ENCODE peak calls at places on chromosomes 3 and 15, in six cellular contexts. G is fibroblast of lung, B is RWPE1, S is fibroblast of mammary gland, J is WTC11, C is CD14-positive monocyte. I is an unnamed sample.

GRCh38 chr3:141448606-141449216 is 38.1 kb upstream of the RASA2 start:
- DNase-seq in S (peak), B (no peak), J (no peak), C (no peak), G (peak), I (no peak)

GRCh38 chr3:164779816-164780215 is 298.5 kb downstream of the SI start:
- DNase-seq in B (no peak), C (no peak), G (no peak), S (no peak), J (no peak), I (no peak)

GRCh38 chr3:148006508-148006907 is 597.3 kb downstream of the ZIC1 start:
- DNase-seq in S (peak), B (no peak), G (peak), C (no peak), J (no peak), I (no peak)

GRCh38 chr15:71051539-71051938 is 63.7 kb upstream of the THSD4 start:
- DNase-seq in B (no peak), J (no peak), S (peak), G (peak), C (no peak), I (no peak)

GRCh38 chr15:35630985-35631384 is 85.0 kb upstream of the DPH6 start:
- DNase-seq in G (no peak), J (no peak), S (no peak), C (no peak), B (no peak), I (no peak)

GRCh38 chr3:128173241-128173640 is 20.0 kb downstream of the EEFSEC start:
- DNase-seq in B (no peak), S (no peak), C (no peak), G (no peak), J (no peak), I (no peak)

GRCh38 chr3:115388825-115389224 is 234.5 kb upstream of the GAP43 start:
- DNase-seq in B (no peak), J (no peak), C (no peak), S (peak), G (no peak), I (no peak)

GRCh38 chr3:184506579-184506978 is 55.0 kb upstream of the EPHB3 start:
- DNase-seq in G (no peak), B (no peak), C (no peak), S (peak), J (no peak), I (no peak)

GRCh38 chr3:111577798-111578685 is 17.1 kb downstream of the ZBED2 start:
- DNase-seq in G (peak), B (peak), S (peak), C (no peak), J (no peak), I (no peak)

GRCh38 chr3:42123012-42123581 is 31.9 kb downstream of the TRAK1 start:
- DNase-seq in J (no peak), B (no peak), C (no peak), G (no peak), S (peak), I (no peak)

GRCh38 chr3:4376499-4376898 is 73.3 kb downstream of the SETMAR start:
- DNase-seq in G (no peak), C (no peak), B (no peak), S (peak), J (no peak), I (no peak)

GRCh38 chr3:56754753-56755365 is 46.9 kb downstream of the ARHGEF3 start:
- DNase-seq in J (no peak), S (no peak), C (peak), G (no peak), B (no peak), I (no peak)

GRCh38 chr3:24264748-24265158 is 229.9 kb downstream of the THRB start:
- DNase-seq in B (peak), G (peak), S (peak), J (no peak), C (no peak), I (no peak)

GRCh38 chr15:48395532-48396011 is 64.3 kb downstream of the DUT start:
- DNase-seq in J (no peak), B (peak), C (no peak), S (peak), G (peak), I (no peak)

DNA sequence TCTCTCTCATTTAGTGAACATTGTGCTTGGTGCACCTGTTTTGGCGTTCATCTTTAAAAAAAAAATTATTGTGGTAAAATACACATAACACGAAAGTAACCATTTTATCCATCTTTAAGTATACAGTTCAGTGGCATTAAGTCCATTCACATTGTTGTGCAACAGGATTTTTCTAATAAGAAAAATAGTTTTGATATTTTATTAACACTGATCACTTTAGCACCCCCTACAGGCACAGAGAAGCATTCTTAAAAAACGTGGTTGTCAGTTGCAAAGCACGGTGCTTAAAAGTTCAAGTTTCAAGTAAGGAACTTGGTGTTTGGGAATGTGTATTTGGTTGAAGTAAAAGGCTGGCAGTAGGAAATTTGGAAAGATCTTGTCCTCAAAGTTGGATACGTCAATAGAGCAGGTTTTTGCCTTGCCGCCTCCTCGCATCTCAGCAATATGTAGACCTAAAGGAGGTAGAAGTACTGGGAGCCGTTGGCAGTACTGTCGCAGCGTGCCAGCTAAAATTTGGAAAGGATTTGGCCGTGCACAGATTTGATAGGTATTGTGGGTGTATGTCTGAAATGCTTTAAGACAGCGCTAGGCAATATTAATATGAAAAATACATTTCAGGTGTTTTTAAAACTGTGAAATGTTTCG is 110.4 kb downstream of the LRRC28 start:
- DNase-seq in B (peak), G (peak), C (no peak), J (no peak), S (peak), I (no peak)
- TF ChIP-seq CTCF in B (peak), G (peak), C (peak), J (no peak), S (peak), I (peak)

GRCh38 chr3:126262227-126262626 is 81.8 kb upstream of the ALDH1L1 start:
- DNase-seq in J (no peak), C (no peak), B (no peak), G (no peak), S (no peak), I (no peak)

GRCh38 chr3:126258670-126259069 is 78.3 kb upstream of the ALDH1L1 start:
- DNase-seq in G (peak), C (no peak), J (no peak), S (peak), B (no peak), I (no peak)

GRCh38 chr3:126257984-126258383 is 77.6 kb upstream of the ALDH1L1 start:
- DNase-seq in G (no peak), B (no peak), S (no peak), C (no peak), J (no peak), I (no peak)

GRCh38 chr3:126261037-126261436 is 80.7 kb upstream of the ALDH1L1 start:
- DNase-seq in C (no peak), B (no peak), S (peak), G (peak), J (no peak), I (peak)

DNA sequence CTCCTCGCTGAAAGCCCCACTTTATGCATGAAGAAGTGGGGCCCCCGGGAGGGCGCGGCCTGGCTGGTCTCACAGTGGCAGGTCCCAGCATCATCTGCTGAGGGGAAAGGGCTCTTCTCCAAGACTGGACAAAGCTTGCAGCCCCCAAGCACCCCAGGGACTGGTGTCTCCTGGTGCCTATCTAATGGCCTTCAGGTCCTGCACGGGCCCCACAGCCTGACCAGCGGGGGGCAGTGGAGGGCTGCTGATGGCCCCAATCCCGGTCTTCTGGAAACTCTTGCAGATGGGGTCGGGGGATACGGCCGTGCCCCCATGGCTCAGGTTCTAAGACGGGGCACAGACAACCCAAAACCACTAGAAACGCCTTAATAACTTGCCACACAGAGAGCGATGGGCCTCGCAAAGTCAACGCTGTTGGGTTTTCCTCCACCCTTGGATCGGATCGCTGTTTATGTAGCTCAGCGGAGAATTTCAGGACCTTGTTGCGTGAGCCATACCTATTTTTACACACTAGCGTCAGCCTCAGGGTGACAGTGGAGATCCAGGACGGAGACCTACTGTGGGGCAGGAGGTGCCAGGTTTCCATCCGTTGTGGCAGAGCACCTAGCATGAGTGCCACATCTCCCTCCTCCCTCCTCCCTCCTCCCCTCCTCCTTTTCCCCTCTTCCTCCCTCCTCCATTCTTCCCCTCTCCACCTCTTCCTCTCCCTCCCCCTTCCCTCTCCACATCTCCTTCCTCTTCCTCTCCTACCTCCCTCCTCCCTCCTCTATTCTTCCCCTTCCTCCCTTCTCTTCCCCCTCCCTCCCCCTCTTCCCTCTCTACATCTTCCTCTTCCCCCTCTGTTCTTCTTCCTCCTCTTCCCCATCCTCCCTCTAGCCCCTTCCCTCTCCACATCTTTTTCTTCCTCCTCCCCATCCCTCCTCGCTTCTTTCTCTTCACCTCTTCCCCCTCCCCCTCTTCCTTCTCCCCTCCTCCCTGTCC is 79.3 kb upstream of the ALDH1L1 start:
- DNase-seq in S (peak), B (no peak), G (peak), J (peak), C (no peak), I (peak)
- TF ChIP-seq CTCF in S (peak), B (no peak), G (peak), J (peak), C (no peak), I (no peak)

GRCh38 chr15:72375846-72376581 is at the start of gene HEXA:
- DNase-seq in B (peak), C (peak), G (peak), J (peak), S (peak), I (peak)
- TF ChIP-seq CTCF in B (no peak), C (no peak), G (no peak), J (no peak), S (no peak), I (no peak)

DNA sequence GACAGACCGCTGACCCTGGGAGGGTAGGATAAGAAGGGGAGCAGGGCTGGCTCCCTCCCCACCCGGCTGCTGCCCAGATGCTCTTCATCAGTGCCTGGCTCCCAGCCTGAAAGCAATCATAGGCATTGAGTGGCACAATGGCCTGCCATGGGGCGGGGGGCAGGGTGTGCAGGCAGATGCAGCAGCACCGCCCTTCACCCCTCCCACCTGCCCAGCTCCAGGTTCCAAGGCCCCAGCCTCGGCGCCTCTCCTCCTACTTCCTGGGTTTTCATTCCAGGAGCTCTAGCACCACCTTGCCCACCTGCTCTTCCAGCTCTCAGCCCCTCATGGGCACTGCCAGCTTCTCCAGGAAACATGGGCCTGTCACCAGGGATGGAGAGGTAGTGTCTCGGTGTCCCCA is 101.7 kb downstream of the MEGF11 start:
- DNase-seq in B (no peak), C (no peak), J (peak), S (no peak), G (no peak), I (no peak)
- TF ChIP-seq CTCF in B (no peak), C (no peak), J (no peak), S (no peak), G (no peak), I (no peak)

DNA sequence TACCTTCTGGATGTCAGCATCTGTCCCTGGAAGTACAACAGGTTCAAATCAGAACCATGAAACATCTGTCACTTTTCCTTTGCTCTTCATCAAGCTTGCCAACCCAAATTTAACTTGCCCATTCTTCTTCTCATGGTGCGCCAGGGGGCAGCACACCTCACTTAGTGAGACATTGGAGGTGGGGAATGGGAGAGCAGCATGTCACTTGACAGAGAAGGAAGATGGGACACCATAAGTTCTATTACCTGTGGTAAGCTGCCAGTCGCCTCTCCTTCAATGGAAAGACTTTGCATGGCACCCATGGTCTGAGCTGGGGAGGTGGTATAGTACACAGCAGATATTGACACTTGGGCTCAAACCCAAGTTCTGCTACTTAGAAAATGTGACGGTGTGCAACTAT is 2.9 kb downstream of the SCN5A start:
- DNase-seq in G (peak), J (no peak), S (peak), C (no peak), B (no peak), I (no peak)
- TF ChIP-seq CTCF in G (peak), J (peak), S (peak), C (peak), B (peak), I (peak)

GRCh38 chr3:7959094-7959493 is 542.5 kb upstream of the LMCD1 start:
- DNase-seq in B (no peak), G (no peak), S (no peak), C (no peak), J (no peak), I (no peak)

GRCh38 chr3:7962244-7962643 is 539.4 kb upstream of the LMCD1 start:
- DNase-seq in J (no peak), B (no peak), C (no peak), S (no peak), G (no peak), I (no peak)

GRCh38 chr3:7960601-7961000 is 541.0 kb upstream of the LMCD1 start:
- DNase-seq in B (no peak), J (no peak), S (no peak), G (no peak), C (no peak), I (no peak)

GRCh38 chr3:7964899-7965298 is 536.7 kb upstream of the LMCD1 start:
- DNase-seq in J (no peak), S (no peak), B (no peak), G (no peak), C (no peak), I (no peak)
- TF ChIP-seq CTCF in J (no peak), S (no peak), B (no peak), G (no peak), C (no peak), I (no peak)

GRCh38 chr3:13712682-13713180 is 163.8 kb downstream of the FBLN2 start:
- DNase-seq in S (no peak), B (no peak), J (no peak), G (no peak), C (peak), I (peak)
- TF ChIP-seq CTCF in S (no peak), B (no peak), J (no peak), G (no peak), C (no peak), I (no peak)

DNA sequence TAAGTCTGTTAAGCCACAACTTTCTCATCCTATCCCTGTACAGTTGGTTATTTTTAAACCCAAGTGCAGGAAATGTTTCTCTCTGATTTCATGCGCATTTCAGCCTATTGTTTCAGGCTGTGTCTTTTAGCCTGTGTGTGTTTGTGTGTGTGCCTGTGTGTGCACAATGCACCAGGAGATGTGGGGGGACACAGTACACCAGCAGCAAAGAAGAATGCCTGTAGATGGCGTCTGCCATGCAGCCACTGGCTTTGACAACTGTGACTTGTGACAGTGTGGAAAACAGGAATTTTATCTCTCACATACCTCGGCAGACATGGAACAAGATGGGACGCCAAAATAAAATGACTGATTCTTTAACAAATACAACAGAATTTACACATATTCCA is 43.6 kb upstream of the PLXNA1 start:
- DNase-seq in J (no peak), G (no peak), C (no peak), S (no peak), B (no peak), I (no peak)
- TF ChIP-seq CTCF in J (no peak), G (no peak), C (no peak), S (no peak), B (no peak), I (no peak)

DNA sequence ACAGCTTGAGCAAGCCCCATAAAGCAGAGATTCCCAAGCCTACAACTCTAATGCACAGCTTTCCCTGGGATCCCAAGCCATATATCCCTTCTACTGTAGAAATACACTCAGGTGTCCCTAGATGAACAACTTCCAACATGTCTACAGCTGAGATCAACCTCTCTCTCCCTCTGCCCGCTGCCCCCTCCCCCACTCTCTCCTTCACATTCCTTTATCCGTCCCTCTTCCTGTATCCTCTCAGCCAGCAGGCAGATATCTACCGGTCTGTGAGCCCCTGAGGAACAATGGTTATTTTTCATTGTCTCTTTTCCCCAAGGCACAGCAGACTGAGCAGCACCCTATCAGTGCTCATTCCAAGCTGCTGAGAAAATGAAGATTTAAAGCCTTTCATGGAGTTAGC is 138.6 kb downstream of the SUCLG2 start:
- DNase-seq in G (no peak), B (no peak), C (no peak), J (peak), S (no peak), I (no peak)
- TF ChIP-seq CTCF in G (no peak), B (no peak), C (no peak), J (no peak), S (no peak), I (no peak)

GRCh38 chr3:72408983-72409779 is 439.1 kb downstream of the SHQ1 start:
- DNase-seq in C (no peak), B (no peak), J (no peak), G (no peak), S (peak), I (no peak)
- TF ChIP-seq CTCF in C (no peak), B (no peak), J (no peak), G (no peak), S (no peak), I (no peak)